ENCODE peak calls at places on chromosomes 11 and 22, in four cellular contexts. Q is stimulated activated CD4-positive, alpha-beta T cell treated with anti-CD3 and anti-CD28 coated beads, Interleukin-1b, Interleukin-23, amount 100 ng/mL, for 4 hours; L is renal cortical epithelial cell; C is brain microvascular endothelial cell. W is an unnamed sample.
A peak's percentile ranks its signal among the peaks of the same experiment; 100 is the strongest.

GRCh38 chr11:43632171-43632570 is 48.4 kb upstream of the HSD17B12 start:
- DNase-seq in Q (no peak), L (no peak), C (no peak), W (no peak)

GRCh38 chr11:120125005-120125404 is 12.9 kb downstream of the TRIM29 start:
- DNase-seq in Q (no peak), L (peak; percentile 59), C (peak; percentile 35), W (no peak)

GRCh38 chr11:122226810-122227379 is 110.9 kb upstream of the BLID start:
- DNase-seq in Q (no peak), L (no peak), C (no peak), W (no peak)

GRCh38 chr11:131600591-131600990 is 230.2 kb downstream of the NTM start:
- DNase-seq in Q (no peak), L (no peak), C (no peak), W (no peak)

GRCh38 chr11:18392434-18393321 is 1.7 kb upstream of the LDHA start:
- DNase-seq in Q (no peak), L (no peak), C (no peak), W (no peak)

GRCh38 chr11:96704847-96705246 is 315.0 kb downstream of the JRKL start:
- DNase-seq in Q (no peak), L (no peak), C (no peak), W (no peak)

GRCh38 chr11:65424200-65425104 is 1.9 kb downstream of the NEAT1 start:
- DNase-seq in Q (peak; percentile 64), L (peak; percentile 18), C (peak; percentile 43), W (no peak)

GRCh38 chr11:2804189-2804588 is 81.4 kb downstream of the CDKN1C start:
- DNase-seq in Q (no peak), L (no peak), C (no peak), W (peak; percentile 1)

GRCh38 chr11:115362997-115363396 is 141.2 kb downstream of the CADM1 start:
- DNase-seq in Q (no peak), L (no peak), C (no peak), W (no peak)

GRCh38 chr11:120509346-120510053 is 2.0 kb upstream of the GRIK4 start:
- DNase-seq in Q (no peak), L (no peak), C (no peak), W (no peak)

GRCh38 chr11:91163619-91164451 is 941.0 kb upstream of the CHORDC1 start:
- DNase-seq in Q (no peak), L (peak; percentile 83), C (peak; percentile 74), W (no peak)

GRCh38 chr11:128908391-128909246 is 17.5 kb downstream of the KCNJ5 start:
- DNase-seq in Q (no peak), L (peak; percentile 39), C (peak; percentile 42), W (no peak)

GRCh38 chr11:34866375-34866774 is 49.8 kb downstream of the APIP start:
- DNase-seq in Q (no peak), L (no peak), C (no peak), W (no peak)

GRCh38 chr22:42321908-42322561 is 51.6 kb upstream of the TCF20 start:
- DNase-seq in Q (no peak), L (no peak), C (no peak), W (no peak)

GRCh38 chr11:95556342-95557151 is 233.0 kb downstream of the FAM76B start:
- DNase-seq in Q (no peak), L (peak; percentile 15), C (no peak), W (no peak)

GRCh38 chr22:40156001-40156516 is 21.7 kb upstream of the TNRC6B start:
- DNase-seq in Q (no peak), L (peak; percentile 87), C (peak; percentile 60), W (no peak)

GRCh38 chr22:39174498-39175120 is 22.1 kb upstream of the CBX7 start:
- DNase-seq in Q (peak; percentile 33), L (peak; percentile 91), C (peak; percentile 91), W (no peak)

GRCh38 chr11:116108161-116108560 is 603.9 kb upstream of the CADM1 start:
- DNase-seq in Q (no peak), L (no peak), C (no peak), W (no peak)

GRCh38 chr11:47863189-47863892 is 15.2 kb upstream of the NUP160 start:
- DNase-seq in Q (no peak), L (no peak), C (peak; percentile 36), W (no peak)

W was measured in T-helper 17 cell.